ENCODE peak calls at places on chromosomes 3 and 15, in six cellular contexts. D is GM06990, M is right lobe of liver, C is dorsolateral prefrontal cortex, B is fibroblast of lung, E is hepatocyte. H is an unnamed sample.

GRCh38 chr15:77476999-77477398 is 56.3 kb downstream of the HMG20A start:
- DNase-seq in D (no peak), C (no peak), B (no peak), E (no peak), M (no peak), H (no peak)

GRCh38 chr3:14344351-14344750 is 58.1 kb upstream of the SLC6A6 start:
- DNase-seq in E (no peak), C (no peak), M (no peak), B (no peak), D (no peak), H (no peak)

GRCh38 chr3:111325160-111325707 is 216.8 kb upstream of the CD96 start:
- DNase-seq in M (no peak), E (no peak), D (no peak), C (no peak), B (peak), H (no peak)

GRCh38 chr3:192884831-192885356 is 32.8 kb downstream of the MB21D2 start:
- DNase-seq in D (no peak), C (no peak), E (no peak), M (no peak), B (no peak), H (no peak)

GRCh38 chr15:100683434-100683833 is 81.0 kb downstream of the ASB7 start:
- DNase-seq in C (no peak), M (no peak), E (no peak), B (no peak), D (no peak), H (no peak)

GRCh38 chr15:101489236-101489632 is 273 bp downstream of the PCSK6 start:
- DNase-seq in B (no peak), E (peak), C (peak), M (peak), D (no peak), H (no peak)

GRCh38 chr3:47251689-47252088 is 30.9 kb downstream of the KIF9 start:
- DNase-seq in B (no peak), C (no peak), E (no peak), D (no peak), M (no peak), H (no peak)

GRCh38 chr15:69414702-69415161 is 583 bp downstream of the KIF23 start:
- DNase-seq in C (no peak), D (peak), M (no peak), E (peak), B (peak), H (peak)

GRCh38 chr15:58086479-58086878 is 21.0 kb upstream of the ALDH1A2 start:
- DNase-seq in D (no peak), B (peak), M (no peak), E (no peak), C (no peak), H (no peak)

GRCh38 chr3:138862924-138863775 is 28.4 kb upstream of the PIK3CB start:
- DNase-seq in C (peak), E (peak), D (no peak), B (peak), M (peak), H (peak)

GRCh38 chr3:113035387-113035982 is 44.7 kb downstream of the GTPBP8 start:
- DNase-seq in E (peak), B (peak), M (peak), C (no peak), D (no peak), H (no peak)

GRCh38 chr3:183478501-183478900 is 50.1 kb upstream of the MCF2L2 start:
- DNase-seq in M (no peak), E (no peak), D (no peak), B (no peak), C (no peak), H (no peak)

GRCh38 chr15:75215107-75216004 is 13.7 kb downstream of the C15orf39 start:
- DNase-seq in M (no peak), E (no peak), C (no peak), B (no peak), D (peak), H (no peak)

GRCh38 chr3:158770254-158771017 is 31.4 kb upstream of the MFSD1 start:
- DNase-seq in M (no peak), D (no peak), E (no peak), B (peak), C (no peak), H (no peak)

GRCh38 chr3:20043825-20044224 is 3.6 kb downstream of the KAT2B start:
- DNase-seq in E (no peak), D (no peak), B (no peak), C (no peak), M (no peak), H (no peak)
- H3K4me3 ChIP-seq in E (no peak), D (no peak), B (no peak), C (peak), M (peak), H (no peak)

GRCh38 chr3:22886394-22886793 is 316.7 kb upstream of the UBE2E2 start:
- DNase-seq in E (no peak), C (peak), B (no peak), M (no peak), D (no peak), H (no peak)

GRCh38 chr3:22893001-22893400 is 310.1 kb upstream of the UBE2E2 start:
- DNase-seq in E (no peak), B (no peak), C (no peak), D (no peak), M (no peak), H (no peak)

GRCh38 chr3:22885574-22886348 is 317.4 kb upstream of the UBE2E2 start:
- DNase-seq in E (no peak), B (no peak), C (no peak), D (no peak), M (no peak), H (no peak)

GRCh38 chr3:22885039-22885438 is 318.1 kb upstream of the UBE2E2 start:
- DNase-seq in M (no peak), D (no peak), E (no peak), C (no peak), B (no peak), H (no peak)

GRCh38 chr3:22887664-22888291 is 315.3 kb upstream of the UBE2E2 start:
- DNase-seq in M (no peak), E (peak), D (no peak), B (peak), C (no peak), H (no peak)
- TF ChIP-seq CTCF in M (peak), E (peak), D (peak), B (peak), C (peak), H (peak)

DNA sequence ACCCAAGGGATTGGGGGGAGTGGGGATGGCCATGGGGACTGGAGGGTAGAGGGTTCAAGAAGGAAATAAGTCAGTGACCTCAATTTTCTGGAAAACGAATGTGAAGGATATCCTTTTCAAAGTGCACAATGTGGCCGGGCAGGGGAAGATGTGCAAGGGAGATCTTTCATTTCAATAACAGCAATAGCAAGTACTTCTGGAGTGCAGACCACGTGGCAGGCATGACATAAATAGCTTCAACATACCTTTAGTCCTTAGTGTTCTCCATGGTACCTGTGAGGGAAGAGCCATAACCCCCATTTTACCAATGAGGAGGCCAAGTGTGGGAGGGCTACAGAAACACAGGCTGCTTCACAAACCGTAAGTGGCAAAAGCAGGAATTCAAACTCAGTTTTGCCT is 138.7 kb downstream of the FOXP1 start:
- DNase-seq in C (no peak), B (no peak), E (no peak), D (no peak), M (no peak), H (no peak)
- H3K4me3 ChIP-seq in C (no peak), B (no peak), E (no peak), D (no peak), M (no peak), H (no peak)

DNA sequence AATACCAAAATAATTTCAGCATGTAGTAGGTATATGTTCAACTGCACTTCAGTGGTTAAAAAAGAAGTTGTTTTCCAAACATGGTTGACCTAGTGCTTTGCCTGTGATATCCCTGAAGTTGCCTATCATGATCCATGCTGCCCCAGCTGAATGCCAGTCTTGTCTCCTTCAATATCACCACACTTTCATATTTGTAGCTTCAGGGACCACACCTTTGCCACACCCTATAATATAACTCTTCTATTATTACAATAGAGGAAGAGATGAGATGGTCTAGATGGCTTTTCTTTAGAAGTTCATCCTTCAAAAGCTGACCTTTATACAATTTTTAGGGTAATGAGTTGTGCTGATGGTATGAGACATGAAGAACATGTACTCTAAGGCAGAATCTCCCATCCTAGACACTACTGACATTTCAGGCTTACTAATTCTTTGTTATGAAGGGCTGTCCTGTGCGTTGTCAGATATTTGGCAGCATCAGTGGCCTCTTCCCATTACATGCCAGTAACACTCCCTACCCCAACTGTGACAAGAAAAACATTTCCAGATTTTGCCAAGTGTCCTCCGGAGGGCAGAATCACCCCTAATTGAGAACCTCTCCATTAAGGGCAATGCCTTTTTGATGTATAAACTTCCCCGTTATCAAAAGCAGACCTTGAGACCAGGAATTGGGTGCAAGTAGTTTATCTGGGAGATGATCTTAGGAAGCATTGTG is 76.2 kb upstream of the PLCL2 start:
- DNase-seq in C (no peak), M (no peak), B (no peak), E (no peak), D (no peak), H (no peak)
- TF ChIP-seq CTCF in C (no peak), M (peak), B (no peak), E (no peak), D (peak), H (no peak)

GRCh38 chr3:186582541-186582940 is 12.0 kb downstream of the DNAJB11 start:
- DNase-seq in B (no peak), M (no peak), D (no peak), E (no peak), C (no peak), H (no peak)
- H3K4me3 ChIP-seq in B (no peak), M (no peak), D (no peak), E (no peak), C (no peak), H (no peak)

GRCh38 chr3:104606812-104607211 is 759.9 kb upstream of the ALCAM start:
- DNase-seq in D (no peak), M (no peak), E (no peak), C (no peak), B (no peak), H (no peak)

GRCh38 chr3:104612218-104612617 is 754.5 kb upstream of the ALCAM start:
- DNase-seq in B (no peak), E (no peak), C (no peak), M (no peak), D (no peak), H (no peak)

GRCh38 chr3:104614564-104614963 is 752.1 kb upstream of the ALCAM start:
- DNase-seq in B (no peak), D (no peak), E (no peak), M (no peak), C (no peak), H (no peak)

GRCh38 chr3:104610730-104611652 is 755.7 kb upstream of the ALCAM start:
- DNase-seq in C (no peak), M (no peak), E (no peak), B (no peak), D (no peak), H (no peak)
- TF ChIP-seq CTCF in C (no peak), M (no peak), E (no peak), B (no peak), D (no peak), H (no peak)

DNA sequence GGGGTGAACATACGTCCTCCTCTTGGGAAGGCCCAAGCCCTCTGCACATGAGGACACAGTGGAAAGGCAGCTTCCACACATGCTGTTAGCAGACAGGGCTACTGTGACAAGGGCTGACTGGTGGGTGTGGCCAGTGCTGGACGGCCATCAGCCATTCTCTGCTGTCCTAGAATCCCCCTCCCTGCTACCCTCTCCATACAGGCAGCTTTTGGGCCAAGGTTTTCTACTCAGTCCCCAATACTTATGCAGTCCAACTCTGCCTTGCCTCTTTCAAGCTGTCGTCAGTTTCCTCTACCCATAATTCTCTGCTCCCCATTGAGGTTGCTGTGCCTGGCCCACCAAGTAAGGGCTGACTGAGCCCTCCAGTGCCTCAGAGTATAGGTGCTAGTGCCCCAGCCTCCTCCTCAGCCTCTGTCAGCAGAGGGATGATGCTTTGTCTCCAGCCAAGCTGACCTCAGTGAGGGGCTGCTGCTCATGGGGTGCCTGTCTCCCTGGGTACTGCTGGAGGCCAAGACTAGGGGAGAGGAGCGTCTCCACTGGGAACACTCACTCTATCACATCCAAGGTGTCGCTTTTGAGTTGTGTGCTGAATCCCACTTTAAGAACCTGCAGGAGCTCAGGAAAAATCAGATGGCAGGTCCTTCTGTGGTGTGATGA is 2.8 kb downstream of the LOXL1 start:
- DNase-seq in B (no peak), D (no peak), E (no peak), M (no peak), C (no peak), H (no peak)
- H3K4me3 ChIP-seq in B (peak), D (no peak), E (no peak), M (no peak), C (no peak), H (peak)

DNA sequence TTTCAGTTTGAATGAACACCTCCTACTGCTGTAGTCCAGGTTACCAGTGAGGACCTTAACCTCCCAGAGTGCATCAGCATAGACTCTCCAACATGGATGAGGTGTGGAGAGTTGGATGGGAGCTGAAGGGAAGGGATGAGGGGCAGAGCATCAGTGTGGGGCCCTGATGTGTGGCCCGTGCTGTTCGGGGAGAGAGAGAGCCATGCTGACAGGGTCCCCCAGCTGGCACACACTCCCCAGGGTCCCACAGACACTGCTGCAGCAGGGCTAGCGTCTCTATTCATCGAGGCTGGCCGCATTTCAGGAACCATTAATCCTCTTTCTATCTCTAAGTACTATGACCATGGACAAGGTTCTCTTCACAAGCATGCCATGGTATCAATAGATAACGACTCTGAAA is 86.0 kb upstream of the PLXNA1 start:
- DNase-seq in D (no peak), E (no peak), B (no peak), M (peak), C (no peak), H (no peak)
- TF ChIP-seq CTCF in D (no peak), E (no peak), B (no peak), M (no peak), C (no peak), H (no peak)